ENCODE peak calls at places on chromosomes 16 and 17, in five cellular contexts. One of them, this sample, is unnamed.

GRCh38 chr16:29198731-29199521 is 207.6 kb downstream of the NPIPB11 start:
- DNase-seq in pancreas: no peak
- DNase-seq in aorta: peak
- DNase-seq in A549: no peak
- DNase-seq in Daoy: no peak
- DNase-seq in this sample: no peak

GRCh38 chr17:41769346-41769862 is 17.1 kb downstream of the JUP start:
- DNase-seq in pancreas: no peak
- DNase-seq in aorta: no peak
- DNase-seq in A549: no peak
- DNase-seq in Daoy: no peak
- DNase-seq in this sample: no peak

GRCh38 chr16:31476305-31477219 is 4.6 kb downstream of the TGFB1I1 start:
- DNase-seq in pancreas: peak
- DNase-seq in aorta: peak
- DNase-seq in A549: no peak
- DNase-seq in Daoy: no peak
- DNase-seq in this sample: peak

GRCh38 chr17:17141860-17142552 is 64.1 kb downstream of the PLD6 start:
- DNase-seq in pancreas: no peak
- DNase-seq in aorta: no peak
- DNase-seq in A549: peak
- DNase-seq in Daoy: peak
- DNase-seq in this sample: peak

GRCh38 chr17:2388705-2389099 is 12.2 kb downstream of the MNT start:
- DNase-seq in pancreas: no peak
- DNase-seq in aorta: no peak
- DNase-seq in A549: peak
- DNase-seq in Daoy: no peak
- DNase-seq in this sample: no peak

GRCh38 chr17:49926886-49927285 is 42.1 kb upstream of the DLX4 start:
- DNase-seq in pancreas: no peak
- DNase-seq in aorta: peak
- DNase-seq in A549: peak
- DNase-seq in Daoy: no peak
- DNase-seq in this sample: no peak

GRCh38 chr16:68722119-68723024 is 14.7 kb upstream of the CDH1 start:
- DNase-seq in pancreas: no peak
- DNase-seq in aorta: no peak
- DNase-seq in A549: no peak
- DNase-seq in Daoy: no peak
- DNase-seq in this sample: no peak

GRCh38 chr16:71358464-71359031 is at the start of gene CALB2:
- DNase-seq in pancreas: peak
- DNase-seq in aorta: peak
- DNase-seq in A549: peak
- DNase-seq in Daoy: peak
- DNase-seq in this sample: peak

GRCh38 chr16:65426484-65426883 is 304.6 kb upstream of the CDH11 start:
- DNase-seq in pancreas: no peak
- DNase-seq in aorta: no peak
- DNase-seq in A549: no peak
- DNase-seq in Daoy: no peak
- DNase-seq in this sample: no peak

GRCh38 chr17:78458091-78458490 is 79.6 kb downstream of the PGS1 start:
- DNase-seq in pancreas: no peak
- DNase-seq in aorta: no peak
- DNase-seq in A549: no peak
- DNase-seq in Daoy: no peak
- DNase-seq in this sample: no peak

GRCh38 chr16:9123871-9124270 is 32.4 kb downstream of the HAPSTR1 start:
- DNase-seq in pancreas: peak
- DNase-seq in aorta: peak
- DNase-seq in A549: peak
- DNase-seq in Daoy: peak
- DNase-seq in this sample: peak

GRCh38 chr16:85515830-85516397 is 97.2 kb upstream of the GSE1 start:
- DNase-seq in pancreas: peak
- DNase-seq in aorta: no peak
- DNase-seq in A549: no peak
- DNase-seq in Daoy: no peak
- DNase-seq in this sample: no peak

GRCh38 chr17:74524751-74525725 is 6.2 kb downstream of the CD300LB start:
- DNase-seq in pancreas: no peak
- DNase-seq in aorta: no peak
- DNase-seq in A549: no peak
- DNase-seq in Daoy: no peak
- DNase-seq in this sample: no peak

GRCh38 chr17:20927586-20927985 is 115.2 kb downstream of the USP22 start:
- DNase-seq in pancreas: no peak
- DNase-seq in aorta: no peak
- DNase-seq in A549: no peak
- DNase-seq in Daoy: no peak
- DNase-seq in this sample: no peak

GRCh38 chr16:31695667-31696066 is 168.0 kb downstream of the AHSP start:
- DNase-seq in pancreas: no peak
- DNase-seq in aorta: no peak
- DNase-seq in A549: no peak
- DNase-seq in Daoy: no peak
- DNase-seq in this sample: no peak